ENCODE peak calls at places on chromosomes 2 and 18, in six cellular contexts. I is amniotic stem cell; O is HFFc6; P is activated CD8-positive, alpha-beta memory T cell treated with anti-CD3 and anti-CD28 coated beads, Interleukin-2, amount 50 U/mL, for 48 hours; J is ELF-1; U is amygdala. S is an unnamed sample.

GRCh38 chr2:208657468-208657867 is 250.9 kb downstream of the PTH2R start:
- DNase-seq in I (no peak), O (no peak), P (no peak), J (no peak), U (no peak), S (no peak)

GRCh38 chr2:126668254-126668653 is 12.3 kb downstream of the GYPC start:
- DNase-seq in I (no peak), O (no peak), P (no peak), J (no peak), U (no peak), S (no peak)

GRCh38 chr18:47100214-47100831 is 50.0 kb downstream of the HDHD2 start:
- DNase-seq in I (peak), O (peak), P (peak), J (peak), U (peak), S (no peak)

GRCh38 chr2:65263257-65263656 is 35.6 kb downstream of the ACTR2 start:
- DNase-seq in I (no peak), O (peak), P (no peak), J (no peak), U (no peak), S (no peak)

GRCh38 chr2:160417745-160418397 is 75.7 kb downstream of the RBMS1 start:
- DNase-seq in I (peak), O (peak), P (no peak), J (no peak), U (no peak), S (peak)

GRCh38 chr18:12598181-12598921 is 59.6 kb downstream of the SPIRE1 start:
- DNase-seq in I (peak), O (peak), P (no peak), J (no peak), U (no peak), S (no peak)

GRCh38 chr2:177598321-177598922 is 205.8 kb downstream of the AGPS start:
- DNase-seq in I (no peak), O (no peak), P (no peak), J (no peak), U (no peak), S (peak)

GRCh38 chr2:232897386-232897970 is 27.4 kb downstream of the SNORC start:
- DNase-seq in I (no peak), O (no peak), P (peak), J (no peak), U (no peak), S (no peak)

GRCh38 chr2:171858397-171858958 is 35.6 kb downstream of the SLC25A12 start:
- DNase-seq in I (no peak), O (no peak), P (no peak), J (no peak), U (no peak), S (no peak)

S was measured in BJ.